ENCODE peak calls at places on chromosomes 5 and 9, in seven cellular contexts. K, L, M, X, A, U and T are unnamed samples.

GRCh38 chr5:127938746-127939145 is 144.8 kb upstream of the SLC12A2 start:
- DNase-seq in M (no peak), X (no peak), A (no peak), K (no peak), U (no peak), L (no peak), T (no peak)

GRCh38 chr5:34534237-34535108 is 121.7 kb upstream of the RAI14 start:
- DNase-seq in K (peak; percentile 97), X (no peak), A (peak; percentile 96), L (no peak), M (no peak), U (peak; percentile 91), T (no peak)

GRCh38 chr5:72543365-72543764 is 36.2 kb upstream of the ZNF366 start:
- DNase-seq in X (no peak), K (peak; percentile 69), U (peak; percentile 59), L (no peak), M (no peak), A (peak; percentile 91), T (no peak)

GRCh38 chr9:105141448-105142101 is 102.9 kb upstream of the SLC44A1 start:
- DNase-seq in K (no peak), L (no peak), X (no peak), U (no peak), A (no peak), M (no peak), T (no peak)

GRCh38 chr9:114653556-114654159 is 3.9 kb downstream of the TEX53 start:
- DNase-seq in A (peak; percentile 47), X (peak; percentile 64), U (peak; percentile 45), K (peak; percentile 79), M (peak; percentile 85), L (peak; percentile 73), T (peak; percentile 61)

GRCh38 chr5:39652036-39652435 is 227.3 kb upstream of the DAB2 start:
- DNase-seq in U (no peak), K (no peak), A (no peak), M (no peak), X (no peak), L (no peak), T (no peak)

GRCh38 chr9:6184749-6185645 is 30.6 kb upstream of the IL33 start:
- DNase-seq in K (peak; percentile 8), L (no peak), U (no peak), A (peak; percentile 27), X (no peak), M (no peak), T (no peak)

GRCh38 chr5:58773744-58774441 is 191.0 kb downstream of the RAB3C start:
- DNase-seq in M (no peak), X (no peak), L (peak; percentile 69), A (no peak), K (no peak), U (no peak), T (no peak)

GRCh38 chr9:136365775-136366223 is 2.3 kb upstream of the DNLZ start:
- DNase-seq in U (no peak), K (no peak), L (no peak), M (no peak), A (no peak), X (no peak), T (no peak)

GRCh38 chr9:136364942-136365774 is 1.6 kb upstream of the DNLZ start:
- DNase-seq in U (no peak), M (no peak), X (no peak), L (no peak), A (no peak), K (no peak), T (no peak)

GRCh38 chr9:136368190-136368589 is 4.6 kb upstream of the DNLZ start:
- DNase-seq in K (no peak), L (no peak), U (no peak), A (no peak), M (no peak), X (no peak), T (no peak)

GRCh38 chr9:136367296-136368145 is 4.0 kb upstream of the DNLZ start:
- DNase-seq in K (no peak), M (no peak), U (no peak), X (no peak), A (no peak), L (no peak), T (no peak)

GRCh38 chr9:136366826-136367225 is 3.3 kb upstream of the DNLZ start:
- DNase-seq in M (no peak), X (no peak), A (no peak), U (no peak), L (no peak), K (no peak), T (no peak)
- H3K4me3 ChIP-seq in M (no peak overlapping the region), X (no peak overlapping the region), A (no peak overlapping the region), U (no peak overlapping the region), L (no peak overlapping the region), K (no peak overlapping the region), T (no peak overlapping the region)

GRCh38 chr9:129595323-129595741 is 25.6 kb downstream of the C9orf50 start:
- DNase-seq in A (peak; percentile 35), U (peak; percentile 59), K (peak; percentile 60), L (no peak), X (no peak), M (no peak), T (no peak)

GRCh38 chr9:129598089-129598596 is 22.8 kb downstream of the C9orf50 start:
- DNase-seq in X (no peak), K (no peak), M (no peak), A (no peak), U (no peak), L (no peak), T (no peak)

GRCh38 chr9:129596541-129597328 is 24.2 kb downstream of the C9orf50 start:
- DNase-seq in L (no peak), A (peak; percentile 72), U (peak; percentile 74), K (peak; percentile 73), M (peak; percentile 98), X (peak; percentile 55), T (peak; percentile 47)

GRCh38 chr9:129595903-129596540 is 24.9 kb downstream of the C9orf50 start:
- DNase-seq in X (no peak), L (no peak), A (no peak), K (no peak), U (no peak), M (no peak), T (no peak)

DNA sequence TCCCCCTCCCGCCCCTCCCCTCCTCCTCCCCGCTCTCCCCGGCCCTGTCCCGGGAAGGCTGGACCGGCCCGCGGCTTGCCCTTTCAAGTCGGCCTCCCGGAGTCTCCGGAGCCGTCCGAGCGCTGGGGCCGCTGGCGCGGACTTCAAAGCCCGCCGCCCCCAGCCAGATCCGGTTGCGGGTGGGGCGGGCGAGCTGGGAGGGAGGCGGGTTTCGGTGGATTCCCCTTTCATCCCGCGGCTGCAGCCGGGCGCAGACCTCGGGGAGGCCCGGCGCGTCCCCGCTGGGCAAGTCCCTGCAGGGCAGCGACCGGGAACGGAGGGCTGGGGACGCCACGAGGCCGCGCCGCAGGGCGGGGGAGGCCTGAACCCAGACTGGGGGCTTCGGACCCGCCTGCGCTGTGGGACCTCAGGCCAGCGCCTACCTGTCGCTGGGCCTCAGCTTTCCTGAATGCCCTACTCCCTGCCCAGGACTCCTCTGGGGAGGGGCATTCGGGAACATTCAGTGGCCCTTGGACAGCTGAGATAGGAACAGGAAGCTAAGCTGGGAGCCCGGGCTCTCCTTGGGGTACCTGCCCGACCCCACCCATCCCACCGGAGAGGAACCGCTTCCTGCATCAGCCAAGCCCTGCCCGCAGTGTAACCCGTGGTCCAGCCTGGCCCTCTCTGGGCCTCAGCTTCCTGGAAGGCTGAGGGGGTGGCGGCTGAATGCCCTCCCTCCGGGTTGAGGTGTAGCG is 23.4 kb downstream of the C9orf50 start:
- DNase-seq in A (peak; percentile 52), M (peak; percentile 90), X (peak; percentile 61), U (peak; percentile 63), K (peak; percentile 65), L (peak; percentile 85), T (peak; percentile 49)
- H3K4me3 ChIP-seq in A (peak overlapping the region; percentile 56), M (peak overlapping the region; percentile 3), X (peak overlapping the region; percentile 40), U (peak overlapping the region; percentile 57), K (peak overlapping the region; percentile 42), L (peak overlapping the region; percentile 34), T (peak overlapping the region; percentile 44)

GRCh38 chr9:128923493-128923883 is 2.7 kb downstream of the PHYHD1 start:
- DNase-seq in X (no peak), M (no peak), A (no peak), L (no peak), U (no peak), K (no peak), T (no peak)

GRCh38 chr9:128919409-128919808 is 1.4 kb upstream of the PHYHD1 start:
- DNase-seq in A (no peak), U (no peak), L (no peak), K (no peak), X (no peak), M (no peak), T (no peak)

GRCh38 chr9:128921881-128922763 is 1.3 kb downstream of the PHYHD1 start:
- DNase-seq in X (no peak), L (peak; percentile 78), M (peak; percentile 92), U (peak; percentile 60), K (peak; percentile 50), A (no peak), T (peak; percentile 39)

GRCh38 chr9:128918921-128919320 is 1.9 kb upstream of the PHYHD1 start:
- DNase-seq in U (no peak), K (no peak), L (no peak), A (no peak), X (no peak), M (no peak), T (no peak)

DNA sequence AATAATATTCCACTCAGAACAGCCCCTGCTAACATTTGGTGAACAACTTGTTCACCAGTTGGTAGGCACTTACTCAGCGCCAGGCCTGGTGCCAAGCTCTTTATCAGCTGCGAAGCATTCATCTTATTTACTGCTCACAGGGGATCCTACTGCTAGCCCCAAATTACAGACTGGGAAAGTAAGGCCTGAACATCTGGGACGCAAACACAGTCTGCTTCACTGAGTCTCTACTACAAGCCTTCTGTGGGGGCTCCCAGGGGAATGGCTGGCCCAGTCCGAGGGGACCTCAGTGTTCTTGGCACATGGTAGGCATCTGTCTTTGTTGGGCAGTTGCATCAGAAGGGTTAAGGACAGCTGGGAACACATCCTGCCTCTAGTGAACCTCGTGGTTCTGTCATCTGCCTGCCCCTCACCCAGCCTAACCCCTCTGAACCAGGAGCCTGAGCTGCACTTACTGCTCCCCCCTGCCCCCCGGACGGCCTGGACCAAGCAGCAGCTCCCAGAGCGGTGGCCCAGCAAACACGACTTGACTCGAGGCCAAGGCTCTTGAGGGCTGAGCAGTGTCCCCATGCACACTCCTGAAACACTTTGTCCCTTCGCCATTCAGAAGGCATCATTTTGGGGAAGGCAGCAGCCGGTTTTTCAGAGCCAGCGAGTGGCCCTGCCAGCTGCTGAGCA is at the start of gene PHYHD1:
- DNase-seq in A (peak; percentile 72), K (peak; percentile 61), M (no peak), L (peak; percentile 72), X (no peak), U (peak; percentile 93), T (no peak)
- H3K4me3 ChIP-seq in A (no peak within 1 kb of the TSS), K (no peak within 1 kb of the TSS), M (no peak within 1 kb of the TSS), L (peak within 1 kb of the TSS; percentile 66), X (no peak within 1 kb of the TSS), U (peak within 1 kb of the TSS; percentile 62), T (peak within 1 kb of the TSS; percentile 83)

GRCh38 chr9:134374301-134375010 is 48.2 kb downstream of the RXRA start:
- DNase-seq in U (no peak), L (no peak), X (no peak), K (no peak), M (no peak), A (no peak), T (no peak)

GRCh38 chr9:134376386-134377142 is 50.3 kb downstream of the RXRA start:
- DNase-seq in U (no peak), X (no peak), M (no peak), L (no peak), A (no peak), K (no peak), T (no peak)

GRCh38 chr9:134375011-134375390 is 48.7 kb downstream of the RXRA start:
- DNase-seq in X (no peak), K (no peak), U (no peak), A (peak; percentile 25), M (no peak), L (no peak), T (peak; percentile 67)

GRCh38 chr9:134377143-134377484 is 50.9 kb downstream of the RXRA start:
- DNase-seq in L (no peak), U (no peak), A (no peak), M (no peak), K (no peak), X (no peak), T (no peak)

DNA sequence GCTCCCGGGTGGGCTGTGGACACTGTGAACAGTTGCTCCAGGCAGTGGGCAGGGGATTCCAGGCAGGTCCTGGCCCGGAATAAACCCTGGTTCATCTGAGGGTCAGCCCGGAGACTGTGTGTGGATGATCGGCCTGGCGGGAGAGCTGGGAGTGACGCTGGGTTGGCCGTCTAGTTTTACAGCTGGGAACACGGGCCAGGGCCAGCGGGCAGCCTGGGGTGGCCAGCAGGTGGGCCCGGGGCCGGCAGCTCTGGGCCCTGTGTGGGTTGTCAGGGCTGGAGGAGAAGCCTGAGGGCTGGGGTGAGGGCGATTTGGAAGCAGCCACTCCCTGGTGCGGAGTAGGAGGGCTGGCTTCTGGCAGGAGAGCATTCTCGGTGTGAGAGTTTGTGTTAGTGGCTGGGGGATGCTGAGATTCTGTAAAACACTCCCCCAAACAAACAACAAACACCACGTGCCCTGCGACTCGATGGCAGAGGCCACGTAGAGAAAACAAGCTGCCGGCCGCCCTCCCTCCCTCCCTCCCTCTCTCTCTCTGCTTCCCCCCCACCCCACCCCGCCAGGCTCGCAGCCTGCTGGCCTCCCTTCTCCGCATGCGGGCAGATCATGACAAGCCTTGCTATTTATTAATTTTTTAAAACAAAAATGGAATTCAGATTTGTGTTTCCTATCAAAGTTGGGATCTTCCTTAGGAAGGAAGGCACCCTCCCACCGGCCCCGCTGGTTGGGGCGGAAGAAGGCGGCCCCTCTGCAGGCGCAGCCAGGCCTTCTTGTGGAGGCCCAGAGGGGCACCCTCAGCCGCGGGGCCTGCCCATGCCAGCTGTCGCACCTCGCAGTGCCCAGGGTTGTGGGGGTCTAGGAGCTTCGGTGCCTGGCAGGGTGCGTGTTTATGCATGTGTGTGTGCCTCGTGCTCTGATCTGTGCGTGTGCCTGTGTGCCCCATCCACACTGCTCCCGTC is 49.5 kb downstream of the RXRA start:
- DNase-seq in M (no peak), X (no peak), L (peak; percentile 73), K (no peak), U (no peak), A (peak; percentile 43), T (no peak)
- H3K4me3 ChIP-seq in M (no peak overlapping the region), X (no peak overlapping the region), L (no peak overlapping the region), K (no peak overlapping the region), U (no peak overlapping the region), A (no peak overlapping the region), T (no peak overlapping the region)